ENCODE peak calls at places on chromosomes 4 and X, in six cellular contexts. I, K, C, D, Q and O are unnamed samples.

GRCh38 chr4:84684361-84684760 is 101.4 kb downstream of the CDS1 start:
- DNase-seq in I (no peak), K (no peak), C (no peak), D (no peak), Q (no peak), O (no peak)

GRCh38 chr4:153806073-153806472 is 17.2 kb upstream of the SFRP2 start:
- DNase-seq in I (no peak), K (no peak), C (no peak), D (no peak), Q (no peak), O (no peak)

GRCh38 chr4:133208694-133209285 is 59.7 kb downstream of the PCDH10 start:
- DNase-seq in I (no peak), K (no peak), C (no peak), D (no peak), Q (no peak), O (no peak)

GRCh38 chr4:55854132-55854531 is 684 bp downstream of the EXOC1 start:
- DNase-seq in I (no peak), K (no peak), C (no peak), D (no peak), Q (no peak), O (peak; percentile 1)

GRCh38 chr4:159002950-159003349 is 99.9 kb upstream of the RAPGEF2 start:
- DNase-seq in I (peak; percentile 34), K (no peak), C (no peak), D (no peak), Q (no peak), O (no peak)

GRCh38 chr4:148415500-148415899 is 26.7 kb downstream of the NR3C2 start:
- DNase-seq in I (no peak), K (no peak), C (no peak), D (no peak), Q (no peak), O (no peak)

GRCh38 chrX:68693481-68694410 is 46.3 kb downstream of the STARD8 start:
- DNase-seq in I (no peak), K (peak; percentile 86), C (peak; percentile 83), D (peak; percentile 64), Q (no peak), O (peak; percentile 5)

GRCh38 chr4:15714141-15714540 is 11.3 kb downstream of the BST1 start:
- DNase-seq in I (no peak), K (no peak), C (no peak), D (no peak), Q (no peak), O (no peak)

GRCh38 chr4:30269850-30270249 is 450.3 kb upstream of the PCDH7 start:
- DNase-seq in I (no peak), K (no peak), C (no peak), D (no peak), Q (no peak), O (no peak)

GRCh38 chr4:152448806-152449205 is 87.1 kb downstream of the FBXW7 start:
- DNase-seq in I (no peak), K (no peak), C (no peak), D (no peak), Q (no peak), O (no peak)

GRCh38 chrX:39262641-39263040 is 461.4 kb downstream of the MID1IP1 start:
- DNase-seq in I (no peak), K (no peak), C (no peak), D (no peak), Q (no peak), O (no peak)

GRCh38 chr4:6785572-6785925 is 3.0 kb downstream of the KIAA0232 start:
- DNase-seq in I (no peak), K (no peak), C (no peak), D (no peak), Q (no peak), O (no peak)

GRCh38 chr4:182478475-182478874 is 235.3 kb downstream of the TENM3 start:
- DNase-seq in I (no peak), K (no peak), C (no peak), D (no peak), Q (peak; percentile 20), O (peak; percentile 42)

GRCh38 chr4:110165382-110166285 is 32.8 kb downstream of the ELOVL6 start:
- DNase-seq in I (no peak), K (no peak), C (no peak), D (no peak), Q (no peak), O (peak; percentile 69)

GRCh38 chr4:86615501-86615900 is 21.4 kb downstream of the PTPN13 start:
- DNase-seq in I (no peak), K (no peak), C (no peak), D (peak; percentile 25), Q (no peak), O (no peak)

GRCh38 chr4:6232836-6233785 is 32.8 kb upstream of the JAKMIP1 start:
- DNase-seq in I (no peak), K (no peak), C (peak; percentile 52), D (peak; percentile 5), Q (no peak), O (no peak)

GRCh38 chr4:10085828-10086505 is 30.6 kb downstream of the WDR1 start:
- DNase-seq in I (no peak), K (peak; percentile 39), C (peak; percentile 58), D (no peak), Q (no peak), O (no peak)

GRCh38 chr4:113591982-113592381 is 169.6 kb downstream of the CAMK2D start:
- DNase-seq in I (no peak), K (no peak), C (no peak), D (no peak), Q (no peak), O (no peak)

GRCh38 chrX:97685753-97686152 is 802.0 kb downstream of the RPA4 start:
- DNase-seq in I (no peak), K (no peak), C (no peak), D (peak; percentile 45), Q (peak; percentile 9), O (peak; percentile 20)

GRCh38 chr4:154998284-154998683 is 210.2 kb upstream of the NPY2R start:
- DNase-seq in I (no peak), K (no peak), C (no peak), D (no peak), Q (no peak), O (no peak)

GRCh38 chr4:17236686-17237085 is 275.2 kb downstream of the QDPR start:
- DNase-seq in I (peak; percentile 36), K (no peak), C (no peak), D (no peak), Q (no peak), O (no peak)

GRCh38 chrX:112513154-112513553 is 166.6 kb downstream of the LHFPL1 start:
- DNase-seq in I (peak; percentile 3), K (no peak), C (no peak), D (no peak), Q (no peak), O (no peak)

GRCh38 chr4:16140520-16141249 is 56.9 kb upstream of the PROM1 start:
- DNase-seq in I (peak; percentile 29), K (no peak), C (no peak), D (no peak), Q (no peak), O (peak; percentile 48)

GRCh38 chrX:308821-309520 is 9.6 kb downstream of the GTPBP6 start:
- DNase-seq in I (no peak), K (peak; percentile 42), C (peak; percentile 51), D (no peak), Q (no peak), O (no peak)

GRCh38 chrX:143121471-143121870 is 95.7 kb downstream of the SPANXN4 start:
- DNase-seq in I (no peak), K (no peak), C (no peak), D (no peak), Q (no peak), O (no peak)

GRCh38 chr4:6926081-6926480 is 16.5 kb downstream of the TBC1D14 start:
- DNase-seq in I (no peak), K (no peak), C (no peak), D (no peak), Q (no peak), O (no peak)

GRCh38 chr4:55303818-55304217 is 42.2 kb upstream of the SRD5A3 start:
- DNase-seq in I (no peak), K (no peak), C (no peak), D (no peak), Q (no peak), O (peak; percentile 85)

GRCh38 chr4:20984011-20984836 is 284.0 kb downstream of the PACRGL start:
- DNase-seq in I (no peak), K (peak; percentile 45), C (no peak), D (peak; percentile 9), Q (no peak), O (no peak)

DNA sequence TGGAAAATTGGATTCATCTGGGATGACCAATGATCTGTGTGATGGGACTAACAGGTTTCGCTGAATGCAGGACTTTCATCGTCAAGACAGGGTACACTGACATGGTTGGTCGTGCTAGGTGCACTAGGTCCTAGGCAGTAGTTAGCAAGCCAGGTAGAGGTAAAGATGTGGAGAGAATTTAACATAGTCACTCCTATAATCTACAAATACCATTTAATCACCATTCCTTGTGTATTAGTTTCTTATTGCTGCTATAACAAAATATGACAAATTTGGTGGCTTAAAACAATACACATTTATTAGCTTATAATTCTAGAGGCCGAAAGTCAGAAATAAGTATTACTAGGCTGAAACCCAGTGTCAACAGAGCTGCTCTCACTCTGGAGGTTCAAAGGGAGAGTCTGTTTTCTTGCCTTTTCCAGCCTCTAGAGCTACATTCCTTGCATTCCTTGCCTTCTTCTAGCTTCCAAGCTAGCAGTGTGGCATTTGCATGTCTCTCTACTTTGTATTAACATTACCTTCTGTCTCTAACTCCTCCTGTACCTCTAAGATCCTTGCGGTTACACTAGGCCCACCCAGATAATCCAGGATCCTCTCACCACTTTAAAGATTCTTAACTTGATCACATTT is 98.7 kb upstream of the GRIA3 start:
- DNase-seq in I (no peak), K (no peak), C (no peak), D (no peak), Q (no peak), O (no peak)
- H3K27ac ChIP-seq in I (no peak overlapping the region), K (no peak overlapping the region), C (no peak overlapping the region), D (no peak overlapping the region), Q (peak overlapping the region; percentile 42), O (no peak overlapping the region)

GRCh38 chr4:138035781-138036258 is 206.3 kb downstream of the SLC7A11 start:
- DNase-seq in I (no peak), K (no peak), C (no peak), D (peak; percentile 21), Q (peak; percentile 38), O (peak; percentile 73)
- TF ChIP-seq CTCF in I (peak; percentile 68), K (peak; percentile 55), C (peak; percentile 55), D (peak; percentile 56), Q (peak; percentile 73), O (peak; percentile 38)

GRCh38 chrX:1909419-1910206 is 294.8 kb downstream of the ASMT start:
- DNase-seq in I (no peak), K (no peak), C (peak; percentile 40), D (no peak), Q (no peak), O (no peak)
- H3K27ac ChIP-seq in I (no peak overlapping the region), K (no peak overlapping the region), C (no peak overlapping the region), D (no peak overlapping the region), Q (no peak overlapping the region), O (no peak overlapping the region)

GRCh38 chr4:2832981-2833670 is 10.5 kb upstream of the ADD1 start:
- DNase-seq in I (no peak), K (peak; percentile 30), C (peak; percentile 48), D (peak; percentile 4), Q (no peak), O (no peak)

GRCh38 chr4:2830632-2831610 is 12.7 kb upstream of the ADD1 start:
- DNase-seq in I (no peak), K (peak; percentile 30), C (peak; percentile 58), D (no peak), Q (no peak), O (no peak)

GRCh38 chr4:2832309-2832980 is 11.2 kb upstream of the ADD1 start:
- DNase-seq in I (no peak), K (peak; percentile 45), C (peak; percentile 37), D (peak; percentile 4), Q (no peak), O (no peak)

GRCh38 chr4:2829933-2830451 is 13.7 kb upstream of the ADD1 start:
- DNase-seq in I (no peak), K (peak; percentile 32), C (peak; percentile 55), D (no peak), Q (no peak), O (no peak)

GRCh38 chr4:2831611-2832308 is 11.9 kb upstream of the ADD1 start:
- DNase-seq in I (no peak), K (peak; percentile 48), C (peak; percentile 50), D (no peak), Q (no peak), O (no peak)
- TF ChIP-seq CTCF in I (no peak), K (no peak), C (no peak), D (no peak), Q (no peak), O (no peak)